ENCODE peak calls at places on chromosomes 4 and X, in six cellular contexts. N, F, T, G, S and K are unnamed samples.

GRCh38 chr4:143581331-143581961 is 67.9 kb downstream of the SMARCA5 start:
- DNase-seq in F (no peak), T (no peak), N (peak), S (no peak), G (no peak), K (no peak)

GRCh38 chr4:110514889-110515479 is 39.0 kb downstream of the ENPEP start:
- DNase-seq in S (peak), G (peak), F (no peak), N (peak), T (peak), K (no peak)

GRCh38 chrX:6383911-6384310 is 151.0 kb downstream of the VCX3A start:
- DNase-seq in T (no peak), N (peak), F (no peak), S (no peak), G (no peak), K (no peak)

GRCh38 chr4:127997534-127998388 is 32.6 kb downstream of the ABHD18 start:
- DNase-seq in N (peak), F (no peak), S (peak), T (peak), G (peak), K (no peak)

GRCh38 chrX:96685205-96686099 is 810 bp downstream of the DIAPH2 start:
- DNase-seq in N (peak), T (peak), S (peak), G (peak), F (peak), K (no peak)

GRCh38 chrX:9566150-9566621 is 101.3 kb downstream of the TBL1X start:
- DNase-seq in G (peak), F (no peak), S (peak), N (no peak), T (peak), K (no peak)

GRCh38 chr4:14428125-14428524 is 574.2 kb upstream of the CPEB2 start:
- DNase-seq in F (no peak), G (no peak), N (no peak), S (no peak), T (no peak), K (no peak)

GRCh38 chr4:786861-787300 is 39.0 kb downstream of the CPLX1 start:
- DNase-seq in S (no peak), G (no peak), F (no peak), T (no peak), N (no peak), K (no peak)

GRCh38 chr4:73728091-73728741 is 12.2 kb upstream of the CXCL8 start:
- DNase-seq in N (no peak), S (no peak), G (no peak), T (no peak), F (no peak), K (no peak)

GRCh38 chr4:169337510-169337909 is 66.8 kb upstream of the SH3RF1 start:
- DNase-seq in N (no peak), G (peak), S (peak), T (peak), F (no peak), K (no peak)

GRCh38 chrX:13803116-13803515 is 13.8 kb downstream of the GPM6B start:
- DNase-seq in F (no peak), N (peak), T (no peak), G (no peak), S (no peak), K (no peak)

GRCh38 chrX:134746379-134746723 is 88.1 kb upstream of the PLAC1 start:
- DNase-seq in F (no peak), N (no peak), S (no peak), G (no peak), T (no peak), K (no peak)

GRCh38 chr4:12975511-12975910 is 508.6 kb downstream of the RAB28 start:
- DNase-seq in T (no peak), F (no peak), N (no peak), S (no peak), G (no peak), K (no peak)

GRCh38 chr4:56907009-56907408 is 691 bp upstream of the REST start:
- DNase-seq in G (no peak), T (no peak), S (peak), N (peak), F (peak), K (no peak)

GRCh38 chrX:82335772-82336171 is 1133.9 kb downstream of the SH3BGRL start:
- DNase-seq in N (peak), G (no peak), F (no peak), S (peak), T (no peak), K (no peak)

GRCh38 chr4:139530833-139531427 is 25.1 kb downstream of the SETD7 start:
- DNase-seq in N (peak), S (peak), T (no peak), G (peak), F (peak), K (peak)

GRCh38 chrX:37350034-37350365 is 836 bp downstream of the PRRG1 start:
- DNase-seq in F (no peak), T (peak), G (peak), N (no peak), S (peak), K (no peak)

GRCh38 chr4:6502747-6503465 is 30.5 kb upstream of the PPP2R2C start:
- DNase-seq in T (no peak), S (no peak), G (no peak), F (peak), N (no peak), K (no peak)

GRCh38 chrX:17375361-17375630 is 296 bp downstream of the NHS start:
- DNase-seq in G (no peak), F (no peak), S (peak), T (no peak), N (no peak), K (no peak)

GRCh38 chr4:147511005-147511660 is 30.2 kb downstream of the EDNRA start:
- DNase-seq in S (no peak), T (no peak), N (no peak), F (no peak), G (no peak), K (no peak)

GRCh38 chrX:39729834-39730670 is 367.7 kb downstream of the BCOR start:
- DNase-seq in T (no peak), F (peak), N (no peak), G (peak), S (peak), K (peak)

GRCh38 chrX:146449243-146449642 is 360.3 kb upstream of the CXorf51B start:
- DNase-seq in G (no peak), N (no peak), T (no peak), F (no peak), S (no peak), K (no peak)

GRCh38 chr4:155546451-155546850 is 120.2 kb upstream of the GUCY1A1 start:
- DNase-seq in T (peak), N (no peak), G (no peak), F (no peak), S (no peak), K (no peak)

GRCh38 chr4:122456228-122457106 is at the start of gene IL2:
- DNase-seq in F (no peak), N (no peak), S (no peak), T (no peak), G (peak), K (no peak)

GRCh38 chr4:182126096-182126495 is 117.1 kb upstream of the TENM3 start:
- DNase-seq in N (no peak), F (no peak), G (no peak), T (peak), S (no peak), K (no peak)

GRCh38 chrX:2894885-2895292 is 34.2 kb downstream of the ARSD start:
- DNase-seq in S (peak), N (no peak), F (no peak), G (peak), T (peak), K (no peak)

GRCh38 chr4:154194649-154195048 is 296.9 kb downstream of the DCHS2 start:
- DNase-seq in S (no peak), G (no peak), T (no peak), F (no peak), N (no peak), K (no peak)

GRCh38 chr4:164204434-164204833 is 549.5 kb upstream of the SMIM31 start:
- DNase-seq in G (peak), F (no peak), T (peak), S (peak), N (peak), K (no peak)

GRCh38 chr4:113289736-113290135 is 240.3 kb downstream of the ANK2 start:
- DNase-seq in S (no peak), G (no peak), T (peak), F (no peak), N (no peak), K (no peak)

GRCh38 chr4:2064276-2064991 is 5.3 kb downstream of the NAT8L start:
- DNase-seq in S (peak), G (no peak), F (no peak), N (no peak), T (no peak), K (no peak)

DNA sequence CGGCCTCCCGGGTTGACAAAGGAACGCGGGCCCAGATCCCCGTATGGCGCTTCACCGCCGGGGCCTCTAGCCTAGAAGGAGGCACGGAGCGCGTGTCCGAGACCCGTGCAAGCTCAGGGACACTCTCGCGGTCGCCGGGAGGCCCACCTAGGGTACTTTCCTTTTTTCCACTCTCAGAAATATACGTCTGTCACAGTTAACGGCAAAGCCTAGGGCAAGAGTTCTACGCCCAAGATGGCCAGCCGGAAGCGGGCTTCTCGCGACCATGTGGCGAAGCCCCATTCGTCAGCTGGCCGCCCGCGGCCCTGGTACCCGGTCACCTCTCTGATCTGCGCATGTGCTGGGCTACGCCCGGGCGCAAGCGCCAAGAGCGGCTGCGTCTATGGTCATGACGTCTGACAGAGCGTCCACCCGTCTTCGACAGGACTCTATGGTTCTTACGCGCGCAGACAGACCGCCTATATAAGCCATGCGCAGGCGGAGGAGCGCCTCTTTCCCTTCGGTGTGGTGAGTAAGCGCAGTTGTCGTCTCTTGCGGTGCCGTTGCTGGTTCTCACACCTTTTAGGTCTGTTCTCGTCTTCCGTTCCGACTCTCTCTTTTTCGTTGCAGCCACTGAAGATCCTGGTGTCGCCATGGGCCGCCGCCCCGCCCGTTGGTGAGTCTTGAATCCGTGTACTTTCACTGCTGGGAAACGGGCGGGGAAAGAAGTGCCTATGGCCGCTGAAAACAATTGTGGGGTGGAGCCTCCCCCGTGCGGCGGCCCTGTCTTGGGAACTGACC is at the start of gene RPL10:
- DNase-seq in G (peak), F (peak), S (peak), T (peak), N (peak), K (peak)
- H2BK5ac ChIP-seq in G (peak), F (peak), S (peak), T (peak), N (peak), K (peak)

GRCh38 chrX:74458738-74459137 is 37.4 kb downstream of the SLC16A2 start:
- DNase-seq in G (peak), F (no peak), S (peak), T (peak), N (peak), K (no peak)

GRCh38 chrX:74467656-74468055 is 46.4 kb downstream of the SLC16A2 start:
- DNase-seq in T (no peak), F (no peak), G (no peak), N (no peak), S (no peak), K (no peak)

GRCh38 chrX:74465424-74465823 is 44.1 kb downstream of the SLC16A2 start:
- DNase-seq in G (no peak), T (peak), N (peak), S (no peak), F (no peak), K (no peak)

GRCh38 chrX:74461384-74461783 is 40.1 kb downstream of the SLC16A2 start:
- DNase-seq in F (no peak), G (no peak), N (no peak), T (no peak), S (no peak), K (no peak)

DNA sequence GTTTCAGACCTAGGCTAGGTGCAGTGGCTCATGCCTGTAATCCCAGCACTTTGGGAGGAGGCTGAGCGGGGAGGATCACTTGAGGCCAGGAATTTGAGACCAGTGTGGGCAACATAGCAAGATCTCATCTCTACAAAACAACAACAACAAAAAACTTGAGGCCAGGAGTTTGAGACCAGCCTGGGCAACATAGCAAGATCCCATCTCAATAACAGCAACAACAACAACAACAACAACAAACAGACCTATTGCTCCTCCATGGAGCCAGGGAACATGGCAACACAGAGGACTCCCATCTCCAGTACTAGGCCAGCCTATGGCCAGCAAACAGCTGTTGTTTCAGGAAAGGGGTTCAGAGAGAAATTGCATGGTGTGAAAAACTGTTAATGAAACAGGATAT is 43.4 kb downstream of the SLC16A2 start:
- DNase-seq in T (no peak), N (no peak), S (no peak), G (no peak), F (no peak), K (no peak)
- H3K4me3 ChIP-seq in T (no peak), N (no peak), S (no peak), G (no peak), F (no peak), K (no peak)

GRCh38 chr4:88533937-88534750 is 10.6 kb upstream of the PYURF start:
- DNase-seq in S (no peak), N (peak), F (no peak), G (peak), T (peak), K (no peak)

GRCh38 chr4:88533088-88533790 is 9.7 kb upstream of the PYURF start:
- DNase-seq in N (peak), F (no peak), G (peak), T (peak), S (no peak), K (no peak)

GRCh38 chr4:88537725-88538124 is 14.1 kb upstream of the PYURF start:
- DNase-seq in T (no peak), N (no peak), F (no peak), G (no peak), S (no peak), K (no peak)

GRCh38 chr4:88531549-88531948 is 8.0 kb upstream of the PYURF start:
- DNase-seq in G (no peak), F (no peak), N (no peak), T (no peak), S (no peak), K (no peak)

DNA sequence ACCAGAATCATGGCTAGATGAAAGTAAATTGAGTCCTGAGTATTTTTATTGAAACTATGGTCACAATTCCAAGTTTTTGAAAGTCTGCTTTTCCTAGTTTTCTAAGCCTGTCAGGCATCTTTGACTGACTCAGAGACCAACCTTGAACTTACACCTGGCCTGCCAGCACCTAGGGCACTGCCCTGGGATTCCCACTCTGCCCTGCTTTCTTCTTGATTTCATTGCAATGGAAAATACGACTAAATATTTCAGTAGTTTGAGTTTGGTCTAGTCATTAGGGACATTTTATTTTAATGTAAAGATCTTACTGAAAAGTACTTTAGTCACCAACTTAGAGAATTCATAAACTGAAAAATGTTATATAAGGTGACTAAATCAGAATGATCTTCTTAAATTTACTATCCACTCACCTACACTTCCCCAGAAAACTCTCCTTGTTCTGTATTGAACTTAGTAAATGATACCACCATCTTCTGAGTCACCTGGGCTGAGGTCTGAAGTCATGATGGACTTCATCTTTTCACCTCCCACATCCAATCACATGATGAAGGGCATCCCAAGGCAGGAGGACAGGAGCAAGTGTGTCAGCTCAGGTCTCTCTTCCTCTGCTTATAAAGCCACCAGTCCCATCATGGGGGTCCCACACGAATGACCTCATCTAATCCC is 11.6 kb upstream of the PYURF start:
- DNase-seq in F (no peak), S (no peak), N (no peak), G (no peak), T (no peak), K (no peak)
- H4K8ac ChIP-seq in F (no peak), S (no peak), N (no peak), G (no peak), T (peak), K (no peak)

GRCh38 chr4:98260047-98260578 is 1.1 kb upstream of the RAP1GDS1 start:
- DNase-seq in G (no peak), F (no peak), N (peak), S (no peak), T (peak), K (no peak)

GRCh38 chr4:98267498-98267897 is 6.3 kb downstream of the RAP1GDS1 start:
- DNase-seq in F (no peak), T (no peak), G (no peak), N (no peak), S (no peak), K (no peak)

GRCh38 chr4:98262431-98262830 is 1.2 kb downstream of the RAP1GDS1 start:
- DNase-seq in S (peak), F (no peak), N (no peak), G (no peak), T (no peak), K (no peak)

GRCh38 chr4:98260579-98261290 is 449 bp upstream of the RAP1GDS1 start:
- DNase-seq in N (peak), F (peak), G (peak), T (peak), S (peak), K (peak)

GRCh38 chr4:98261291-98262271 is at the start of gene RAP1GDS1:
- DNase-seq in G (peak), T (peak), F (peak), N (peak), S (peak), K (peak)
- H2BK5ac ChIP-seq in G (peak), T (peak), F (peak), N (peak), S (peak), K (peak)

GRCh38 chr4:183399616-183400015 is 44.8 kb upstream of the CDKN2AIP start:
- DNase-seq in G (no peak), N (no peak), T (no peak), F (no peak), S (peak), K (no peak)

GRCh38 chr4:183398298-183399129 is 45.9 kb upstream of the CDKN2AIP start:
- DNase-seq in T (peak), N (peak), G (peak), S (peak), F (peak), K (peak)

GRCh38 chr4:183399166-183399565 is 45.3 kb upstream of the CDKN2AIP start:
- DNase-seq in T (no peak), G (no peak), F (no peak), N (no peak), S (no peak), K (no peak)

GRCh38 chr4:183396187-183396738 is 48.2 kb upstream of the CDKN2AIP start:
- DNase-seq in T (peak), N (no peak), F (no peak), G (no peak), S (no peak), K (no peak)

GRCh38 chr4:183397741-183398297 is 46.6 kb upstream of the CDKN2AIP start:
- DNase-seq in N (no peak), T (no peak), G (no peak), F (no peak), S (no peak), K (no peak)
- H3K4me3 ChIP-seq in N (no peak), T (no peak), G (no peak), F (peak), S (no peak), K (no peak)

DNA sequence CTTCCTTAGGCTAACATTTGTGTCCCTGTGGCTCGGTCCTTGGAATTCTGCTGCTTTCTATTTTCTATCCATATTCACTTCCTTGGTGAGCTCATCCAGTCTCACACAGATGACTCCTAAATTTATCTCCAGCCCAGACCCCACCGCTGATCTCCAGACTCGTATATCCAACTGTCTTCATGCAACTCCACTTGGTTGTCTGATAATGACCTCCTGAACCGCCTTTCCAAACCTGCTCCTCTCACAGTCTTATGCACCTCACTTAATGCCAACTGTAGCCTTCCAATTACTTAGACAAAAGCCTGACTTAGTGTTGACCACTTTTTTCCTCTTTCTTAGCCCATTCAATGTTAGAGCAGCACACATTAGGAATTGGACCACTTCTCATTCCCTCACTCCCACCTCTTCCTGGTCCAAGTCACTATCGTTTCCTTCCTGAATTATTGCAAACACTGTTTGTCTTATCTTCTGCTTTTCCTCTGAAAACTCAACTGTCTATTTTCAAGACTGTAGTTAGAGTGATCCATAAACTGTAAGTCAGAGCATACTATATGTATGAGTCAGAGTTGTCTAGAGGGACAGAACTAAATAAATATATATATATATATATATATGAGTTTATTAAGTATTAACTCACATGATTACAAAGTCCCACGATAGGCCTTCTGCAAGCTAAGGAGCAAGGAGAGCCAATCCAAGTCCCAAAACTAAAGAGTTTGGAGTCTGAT is 292.5 kb downstream of the UNC5C start:
- DNase-seq in G (peak), T (peak), S (no peak), N (no peak), F (no peak), K (no peak)
- H4K8ac ChIP-seq in G (no peak), T (peak), S (no peak), N (no peak), F (no peak), K (no peak)